ENCODE peak calls at places on chromosomes 2 and 18, in six cellular contexts. F is WERI-Rb-1; I is nephron progenitor cell; D is stimulated activated CD4-positive, alpha-beta T cell treated with anti-CD3 and anti-CD28 coated beads, Interleukin-2, amount 100 ng/mL, for 48 hours; Z is T47D; W is upper lobe of left lung. J is an unnamed sample.

GRCh38 chr2:10048501-10049171 is 5.3 kb downstream of the KLF11 start:
- DNase-seq in Z (peak), I (no peak), W (no peak), F (no peak), D (no peak), J (no peak)

GRCh38 chr2:240810621-240811020 is 9.4 kb downstream of the KIF1A start:
- DNase-seq in W (no peak), D (no peak), F (no peak), I (no peak), Z (no peak), J (no peak)

GRCh38 chr2:31401580-31401979 is 13.0 kb downstream of the XDH start:
- DNase-seq in W (no peak), I (no peak), D (no peak), F (no peak), Z (no peak), J (no peak)

GRCh38 chr2:7846607-7847006 is 835.2 kb upstream of the ID2 start:
- DNase-seq in Z (no peak), W (no peak), D (no peak), F (no peak), I (no peak), J (no peak)

GRCh38 chr18:45690975-45691815 is 32.8 kb upstream of the SLC14A1 start:
- DNase-seq in D (peak), F (peak), I (peak), Z (peak), W (peak), J (peak)

GRCh38 chr2:111072220-111072871 is 48.4 kb upstream of the BCL2L11 start:
- DNase-seq in D (no peak), I (no peak), W (no peak), Z (no peak), F (no peak), J (no peak)

GRCh38 chr2:142306126-142306525 is 175.3 kb upstream of the LRP1B start:
- DNase-seq in D (no peak), F (no peak), Z (no peak), W (no peak), I (no peak), J (no peak)

GRCh38 chr2:240822280-240822847 is 2.3 kb upstream of the KIF1A start:
- DNase-seq in I (no peak), Z (no peak), F (no peak), W (no peak), D (no peak), J (no peak)

GRCh38 chr2:144432921-144433320 is 87.0 kb downstream of the ZEB2 start:
- DNase-seq in D (no peak), F (no peak), I (no peak), Z (no peak), W (no peak), J (no peak)

GRCh38 chr2:6524678-6525367 is 340.9 kb downstream of the CMPK2 start:
- DNase-seq in W (no peak), Z (no peak), F (peak), D (no peak), I (no peak), J (no peak)

GRCh38 chr2:14712091-14712490 is 79.6 kb downstream of the LRATD1 start:
- DNase-seq in Z (no peak), D (no peak), F (no peak), I (no peak), W (no peak), J (no peak)

GRCh38 chr2:224155896-224156295 is 116.8 kb upstream of the SERPINE2 start:
- DNase-seq in Z (no peak), W (no peak), D (no peak), I (no peak), F (no peak), J (no peak)

GRCh38 chr18:56319953-56320352 is 318.4 kb downstream of the TXNL1 start:
- DNase-seq in D (no peak), W (no peak), I (no peak), F (no peak), Z (no peak), J (no peak)

GRCh38 chr2:44705851-44706555 is 235.5 kb upstream of the SIX3 start:
- DNase-seq in I (no peak), F (no peak), Z (no peak), D (no peak), W (no peak), J (no peak)

GRCh38 chr2:28470759-28471158 is 25.1 kb upstream of the PLB1 start:
- DNase-seq in Z (no peak), D (no peak), I (no peak), W (no peak), F (no peak), J (no peak)

GRCh38 chr2:43406643-43407042 is 180.2 kb upstream of the ZFP36L2 start:
- DNase-seq in I (no peak), Z (no peak), F (no peak), D (no peak), W (no peak), J (no peak)

GRCh38 chr2:231110551-231110950 is 14.3 kb downstream of the HTR2B start:
- DNase-seq in W (no peak), Z (no peak), I (no peak), F (no peak), D (no peak), J (no peak)

GRCh38 chr2:71545572-71546274 is 92.4 kb downstream of the DYSF start:
- DNase-seq in I (peak), W (peak), Z (peak), D (peak), F (peak), J (no peak)

GRCh38 chr18:37385846-37386435 is 179.7 kb downstream of the CELF4 start:
- DNase-seq in Z (no peak), W (no peak), I (no peak), F (no peak), D (no peak), J (no peak)

GRCh38 chr2:46985512-46985911 is 69.9 kb upstream of the MCFD2 start:
- DNase-seq in D (no peak), I (no peak), F (no peak), W (no peak), Z (no peak), J (no peak)

GRCh38 chr2:157825885-157826284 is 50.2 kb downstream of the ACVR1 start:
- DNase-seq in I (no peak), D (no peak), W (peak), Z (peak), F (peak), J (no peak)

GRCh38 chr2:287471-287885 is 413 bp downstream of the ALKAL2 start:
- DNase-seq in F (peak), D (no peak), I (peak), Z (no peak), W (no peak), J (peak)

GRCh38 chr2:3043726-3044125 is 333.9 kb downstream of the EIPR1 start:
- DNase-seq in I (no peak), W (no peak), D (no peak), Z (no peak), F (no peak), J (no peak)

GRCh38 chr2:99974275-99974674 is 168.1 kb downstream of the AFF3 start:
- DNase-seq in D (no peak), W (no peak), Z (no peak), I (no peak), F (no peak), J (no peak)

GRCh38 chr2:17643031-17643615 is 102.6 kb downstream of the VSNL1 start:
- DNase-seq in Z (no peak), W (peak), F (no peak), D (no peak), I (no peak), J (no peak)

GRCh38 chr2:169363027-169363569 is 764 bp upstream of the LRP2 start:
- DNase-seq in F (no peak), Z (no peak), I (no peak), W (no peak), D (no peak), J (no peak)

GRCh38 chr2:2698182-2699116 is 367.4 kb upstream of the MYT1L start:
- DNase-seq in I (no peak), Z (no peak), F (peak), W (no peak), D (no peak), J (no peak)

GRCh38 chr2:96977631-96978195 is 8.7 kb downstream of the FAM178B start:
- DNase-seq in Z (no peak), D (no peak), F (no peak), I (no peak), W (no peak), J (no peak)

GRCh38 chr18:79062806-79063205 is 6.4 kb upstream of the ATP9B start:
- DNase-seq in Z (peak), D (no peak), I (no peak), F (no peak), W (peak), J (peak)

GRCh38 chr18:43312891-43313290 is 35.6 kb upstream of the SYT4 start:
- DNase-seq in I (no peak), D (no peak), Z (no peak), W (no peak), F (no peak), J (no peak)

GRCh38 chr18:37536646-37537045 is 29.0 kb downstream of the CELF4 start:
- DNase-seq in I (no peak), D (no peak), F (no peak), Z (no peak), W (no peak), J (no peak)

GRCh38 chr2:1681323-1682310 is 62.7 kb downstream of the PXDN start:
- DNase-seq in W (peak), I (no peak), D (no peak), Z (no peak), F (no peak), J (peak)